ENCODE peak calls at places on chromosomes 12 and 14, in seven cellular contexts. U is H9, E is hepatocyte, P is IMR-90, C is PC-9, Z is PC-3, S is trophoblast cell. Y is an unnamed sample.

GRCh38 chr12:105120551-105120950 is 13.0 kb downstream of the WASHC4 start:
- DNase-seq in C (no peak), U (no peak), P (peak), E (no peak), Z (peak), S (no peak), Y (peak)

GRCh38 chr12:50765325-50765911 is 1.5 kb downstream of the ATF1 start:
- DNase-seq in S (peak), E (peak), U (peak), C (no peak), Z (peak), P (peak), Y (peak)

GRCh38 chr12:11840350-11840749 is 190.9 kb downstream of the ETV6 start:
- DNase-seq in S (no peak), C (no peak), P (no peak), Z (no peak), E (no peak), U (no peak), Y (no peak)

GRCh38 chr12:67943295-67943892 is 45.9 kb upstream of the IFNG-AS1 start:
- DNase-seq in Z (peak), C (peak), U (no peak), P (peak), S (peak), E (peak), Y (peak)

GRCh38 chr14:56100556-56100955 is 17.7 kb upstream of the PELI2 start:
- DNase-seq in P (peak), Z (no peak), C (no peak), S (no peak), U (no peak), E (no peak), Y (no peak)

GRCh38 chr12:53172352-53172751 is 8.2 kb upstream of the ZNF740 start:
- DNase-seq in S (no peak), U (no peak), C (no peak), E (no peak), Z (peak), P (peak), Y (no peak)

GRCh38 chr14:23143911-23144310 is 24.9 kb upstream of the CEBPE start:
- DNase-seq in C (no peak), U (no peak), E (no peak), P (no peak), S (no peak), Z (no peak), Y (no peak)

GRCh38 chr14:70473825-70474224 is 21.9 kb downstream of the ADAM21 start:
- DNase-seq in C (no peak), P (no peak), U (no peak), Z (no peak), E (no peak), S (no peak), Y (no peak)

GRCh38 chr12:75765170-75766059 is 254.0 kb upstream of the KRR1 start:
- DNase-seq in Z (peak), U (no peak), E (no peak), P (no peak), S (no peak), C (no peak), Y (no peak)

GRCh38 chr12:52772727-52773126 is 4.4 kb downstream of the KRT76 start:
- DNase-seq in P (no peak), C (no peak), U (no peak), S (no peak), E (no peak), Z (no peak), Y (no peak)

GRCh38 chr12:26121841-26122680 is 2.8 kb downstream of the BHLHE41 start:
- DNase-seq in U (peak), S (peak), Z (peak), P (peak), E (peak), C (peak), Y (no peak)

GRCh38 chr12:68428211-68428610 is 96.0 kb upstream of the MDM1 start:
- DNase-seq in U (no peak), P (no peak), E (no peak), S (peak), Z (no peak), C (no peak), Y (no peak)

GRCh38 chr12:123387508-123388217 is 3.7 kb downstream of the KMT5A start:
- DNase-seq in Z (no peak), P (no peak), S (no peak), E (no peak), C (no peak), U (no peak), Y (no peak)
- H3K4me2 ChIP-seq in Z (peak), P (peak), S (peak), E (peak), C (peak), U (peak), Y (peak)

DNA sequence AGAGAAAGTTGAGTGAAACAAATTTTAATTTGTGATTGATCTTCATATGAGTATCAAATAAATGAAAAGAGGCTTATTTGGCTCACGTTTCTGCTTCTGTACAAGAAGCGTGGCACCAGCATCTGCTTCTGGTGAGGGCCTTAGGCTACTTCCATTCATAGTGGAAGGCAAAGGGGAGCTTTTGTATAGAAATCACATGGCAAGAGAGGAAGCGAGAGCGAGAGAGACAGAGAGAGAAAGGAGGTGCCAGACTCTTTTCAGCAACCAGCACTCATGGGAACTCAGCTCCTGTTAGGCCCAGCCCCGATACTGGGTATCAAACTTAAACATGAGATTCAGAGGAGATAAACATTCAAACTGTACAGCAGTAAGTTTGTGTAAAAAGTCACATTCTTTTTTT is 121.4 kb downstream of the SYNE2 start:
- DNase-seq in Z (no peak), P (no peak), S (no peak), U (no peak), C (no peak), E (no peak), Y (no peak)
- H3K4me2 ChIP-seq in Z (no peak), P (no peak), S (no peak), U (no peak), C (no peak), E (no peak), Y (no peak)

DNA sequence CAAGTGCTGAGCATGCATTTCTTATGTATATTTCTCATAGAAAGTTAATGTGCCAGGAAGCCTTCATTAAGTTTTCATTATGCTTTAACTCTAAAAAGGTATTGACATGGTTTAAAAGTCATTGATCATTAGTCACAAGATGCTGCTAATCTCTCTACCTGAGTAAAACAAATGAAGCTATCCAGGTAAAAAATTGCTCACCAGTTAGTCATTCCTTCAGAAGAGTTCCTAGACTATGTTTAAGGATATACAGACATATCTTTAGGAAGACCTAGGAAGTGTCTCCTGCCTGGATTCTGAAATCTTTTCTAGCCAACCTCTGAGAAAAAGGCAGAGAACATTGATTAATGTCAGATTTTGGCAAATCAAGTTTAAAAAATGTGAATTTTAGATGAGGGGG is 274.2 kb downstream of the PDZRN4 start:
- DNase-seq in E (no peak), P (no peak), U (no peak), C (no peak), S (no peak), Z (no peak), Y (no peak)
- H3K4me2 ChIP-seq in E (no peak), P (no peak), U (no peak), C (no peak), S (no peak), Z (no peak), Y (no peak)

GRCh38 chr14:101506211-101506920 is 54.9 kb upstream of the DIO3 start:
- DNase-seq in S (no peak), U (peak), C (no peak), Z (no peak), E (no peak), P (no peak), Y (no peak)
- H3K4me2 ChIP-seq in S (no peak), U (no peak), C (no peak), Z (no peak), E (no peak), P (no peak), Y (no peak)

DNA sequence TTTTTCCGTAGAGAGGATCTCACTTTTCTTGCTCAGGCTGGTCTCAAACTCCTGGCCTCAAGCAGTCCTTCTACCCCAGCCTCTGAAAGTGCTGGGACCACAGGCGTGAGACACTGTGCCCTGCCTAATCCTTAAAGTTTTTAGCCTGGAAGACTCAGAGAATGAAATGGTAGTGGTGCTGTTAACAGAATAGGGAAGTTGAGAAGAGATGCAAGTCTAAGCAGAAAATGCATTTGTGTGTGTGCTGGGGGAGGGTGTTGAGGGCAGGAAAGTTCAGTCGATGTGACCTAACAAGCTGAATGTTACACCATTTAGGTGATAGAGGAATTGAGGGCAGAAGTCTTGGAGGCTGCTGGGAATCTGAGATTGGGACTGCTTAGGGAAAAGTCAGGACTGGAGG is 6.9 kb upstream of the TUBA1A start:
- DNase-seq in S (no peak), C (no peak), E (no peak), P (no peak), Z (no peak), U (no peak), Y (no peak)
- H3K4me2 ChIP-seq in S (no peak), C (no peak), E (no peak), P (no peak), Z (no peak), U (no peak), Y (no peak)

Y was measured in A549.